ENCODE peak calls at places on chromosomes 16 and 17, in eight cellular contexts. S, B, H, G, T, J, K and P are unnamed samples.

GRCh38 chr17:13346081-13346533 is 255.6 kb downstream of the HS3ST3A1 start:
- DNase-seq in S (no peak), B (no peak), H (peak; percentile 93), G (peak; percentile 63), T (no peak), J (no peak), K (no peak), P (no peak)

GRCh38 chr16:9854665-9855064 is 327.6 kb downstream of the GRIN2A start:
- DNase-seq in S (no peak), B (peak; percentile 27), H (peak; percentile 8), G (no peak), T (no peak), J (no peak), K (no peak), P (no peak)

GRCh38 chr17:50923611-50924010 is 57.5 kb upstream of the TOB1 start:
- DNase-seq in S (no peak), B (no peak), H (no peak), G (no peak), T (no peak), J (no peak), K (no peak), P (no peak)

GRCh38 chr17:69552986-69553667 is 138.6 kb downstream of the MAP2K6 start:
- DNase-seq in S (no peak), B (no peak), H (no peak), G (no peak), T (no peak), J (no peak), K (no peak), P (no peak)

GRCh38 chr17:81455387-81455786 is 57.2 kb downstream of the ACTG1 start:
- DNase-seq in S (no peak), B (no peak), H (no peak), G (no peak), T (no peak), J (no peak), K (no peak), P (no peak)

GRCh38 chr16:70556063-70556462 is 32.4 kb downstream of the SF3B3 start:
- DNase-seq in S (no peak), B (no peak), H (no peak), G (no peak), T (no peak), J (no peak), K (no peak), P (no peak)

GRCh38 chr17:48456584-48456983 is 26.6 kb upstream of the SKAP1 start:
- DNase-seq in S (no peak), B (no peak), H (peak; percentile 73), G (no peak), T (no peak), J (no peak), K (no peak), P (no peak)

GRCh38 chr16:82331974-82332750 is 162.1 kb upstream of the MPHOSPH6 start:
- DNase-seq in S (no peak), B (no peak), H (no peak), G (no peak), T (no peak), J (peak; percentile 33), K (no peak), P (no peak)

GRCh38 chr17:8304181-8304910 is 5.7 kb upstream of the ARHGEF15 start:
- DNase-seq in S (no peak), B (no peak), H (no peak), G (no peak), T (no peak), J (no peak), K (no peak), P (no peak)

GRCh38 chr17:2094891-2095535 is 40.1 kb downstream of the HIC1 start:
- DNase-seq in S (peak; percentile 75), B (peak; percentile 70), H (no peak), G (no peak), T (peak; percentile 78), J (peak; percentile 88), K (no peak), P (no peak)

GRCh38 chr16:51971184-51971583 is 575.8 kb downstream of the TOX3 start:
- DNase-seq in S (no peak), B (no peak), H (peak; percentile 23), G (peak; percentile 16), T (no peak), J (peak; percentile 30), K (no peak), P (no peak)

GRCh38 chr16:48284772-48285409 is 37.6 kb upstream of the ABCC11 start:
- DNase-seq in S (no peak), B (no peak), H (no peak), G (no peak), T (no peak), J (no peak), K (no peak), P (no peak)

GRCh38 chr16:57544129-57544653 is 1.7 kb downstream of the ADGRG5 start:
- DNase-seq in S (no peak), B (no peak), H (no peak), G (no peak), T (no peak), J (no peak), K (no peak), P (no peak)

GRCh38 chr17:39955726-39956225 is 7.0 kb upstream of the GSDMA start:
- DNase-seq in S (no peak), B (no peak), H (no peak), G (no peak), T (no peak), J (no peak), K (no peak), P (peak; percentile 63)

GRCh38 chr16:11409398-11409797 is 64.1 kb downstream of the RMI2 start:
- DNase-seq in S (no peak), B (no peak), H (no peak), G (no peak), T (no peak), J (no peak), K (no peak), P (no peak)
- H3K4me3 ChIP-seq in S (no peak overlapping the region), B (no peak overlapping the region), H (no peak overlapping the region), G (no peak overlapping the region), T (no peak overlapping the region), J (no peak overlapping the region), K (no peak overlapping the region), P (no peak overlapping the region)

GRCh38 chr17:46819906-46820351 is 1.4 kb upstream of the WNT3 start:
- DNase-seq in S (no peak), B (no peak), H (no peak), G (no peak), T (no peak), J (no peak), K (no peak), P (no peak)
- H3K27me3 ChIP-seq in S (peaks cover 98% of the 10 kb centered on the region), B (peaks cover 70% of the 10 kb centered on the region), H (no peaks in the 10 kb centered on the region), G (peaks cover 94% of the 10 kb centered on the region), T (peaks cover 8% of the 10 kb centered on the region), J (peaks cover 76% of the 10 kb centered on the region), K (peaks cover 51% of the 10 kb centered on the region), P (peaks cover 9% of the 10 kb centered on the region)

GRCh38 chr16:35908152-35908551 is 2448.7 kb downstream of the TP53TG3F start:
- DNase-seq in S (no peak), B (no peak), H (no peak), G (no peak), T (no peak), J (no peak), K (no peak), P (no peak)
- H3K9me3 ChIP-seq in S (peaks cover 8% of the 10 kb centered on the region), B (no peaks in the 10 kb centered on the region), H (peaks cover 34% of the 10 kb centered on the region), G (peaks cover 5% of the 10 kb centered on the region), T (peaks cover 25% of the 10 kb centered on the region), J (peaks cover 10% of the 10 kb centered on the region), K (peaks cover 8% of the 10 kb centered on the region), P (no peaks in the 10 kb centered on the region)

GRCh38 chr17:34154916-34155730 is 100.0 kb upstream of the CCL2 start:
- DNase-seq in S (no peak), B (no peak), H (no peak), G (no peak), T (no peak), J (no peak), K (no peak), P (no peak)
- H3K4me3 ChIP-seq in S (no peak overlapping the region), B (no peak overlapping the region), H (no peak overlapping the region), G (no peak overlapping the region), T (no peak overlapping the region), J (no peak overlapping the region), K (no peak overlapping the region), P (no peak overlapping the region)